ENCODE peak calls at places on chromosomes 6 and 20, in five cellular contexts. A is left ventricle myocardium inferior; S is upper lobe of left lung; N is adrenal gland; G is CD8-positive, alpha-beta T cell. D is an unnamed sample. For H3K27me3, the result is how much of the 10 kb centered on the place peaks cover.

GRCh38 chr6:3226422-3227362 is 761 bp downstream of the TUBB2B start:
- DNase-seq in A (no peak), G (no peak), N (no peak), S (peak), D (peak)

GRCh38 chr20:57061058-57061900 is 205.2 kb downstream of the BMP7 start:
- DNase-seq in N (no peak), G (no peak), A (no peak), S (no peak), D (no peak)

GRCh38 chr6:34459899-34460593 is 5.8 kb upstream of the PACSIN1 start:
- DNase-seq in G (peak), N (peak), A (no peak), S (no peak), D (no peak)

GRCh38 chr6:7819641-7820040 is 90.9 kb downstream of the TXNDC5 start:
- DNase-seq in S (no peak), G (no peak), A (no peak), N (no peak), D (no peak)

GRCh38 chr6:87756858-87757257 is 54.8 kb upstream of the AKIRIN2 start:
- DNase-seq in A (no peak), G (no peak), N (peak), S (no peak), D (peak)

GRCh38 chr6:11318835-11319813 is 86.7 kb upstream of the NEDD9 start:
- DNase-seq in G (no peak), A (no peak), S (no peak), N (no peak), D (no peak)

GRCh38 chr6:90144396-90144795 is 152.2 kb downstream of the BACH2 start:
- DNase-seq in A (no peak), N (no peak), G (no peak), S (no peak), D (no peak)

GRCh38 chr20:7868108-7868507 is 72.2 kb downstream of the HAO1 start:
- DNase-seq in A (no peak), S (no peak), G (no peak), N (no peak), D (no peak)

GRCh38 chr6:141105481-141105880 is 1027.2 kb upstream of the GJE1 start:
- DNase-seq in G (no peak), S (no peak), A (no peak), N (no peak), D (no peak)

GRCh38 chr6:148535976-148536375 is 193.3 kb downstream of the SASH1 start:
- DNase-seq in S (no peak), N (no peak), G (no peak), A (no peak), D (no peak)

GRCh38 chr6:105618247-105618646 is 215.4 kb upstream of the PREP start:
- DNase-seq in G (no peak), N (no peak), S (no peak), A (no peak), D (no peak)

GRCh38 chr6:148971027-148971927 is 224.4 kb downstream of the UST start:
- DNase-seq in N (no peak), S (no peak), A (no peak), G (no peak), D (no peak)

GRCh38 chr20:18079756-18080353 is 22.1 kb upstream of the OVOL2 start:
- DNase-seq in A (no peak), S (no peak), N (no peak), G (no peak), D (no peak)

GRCh38 chr20:2131366-2131765 is 29.7 kb downstream of the STK35 start:
- DNase-seq in A (no peak), N (peak), S (no peak), G (no peak), D (no peak)

GRCh38 chr6:118764766-118765165 is 113.4 kb upstream of the CEP85L start:
- DNase-seq in G (no peak), N (no peak), A (no peak), S (no peak), D (no peak)

GRCh38 chr20:63344616-63345327 is 16.4 kb downstream of the CHRNA4 start:
- DNase-seq in S (no peak), N (peak), G (no peak), A (peak), D (no peak)

DNA sequence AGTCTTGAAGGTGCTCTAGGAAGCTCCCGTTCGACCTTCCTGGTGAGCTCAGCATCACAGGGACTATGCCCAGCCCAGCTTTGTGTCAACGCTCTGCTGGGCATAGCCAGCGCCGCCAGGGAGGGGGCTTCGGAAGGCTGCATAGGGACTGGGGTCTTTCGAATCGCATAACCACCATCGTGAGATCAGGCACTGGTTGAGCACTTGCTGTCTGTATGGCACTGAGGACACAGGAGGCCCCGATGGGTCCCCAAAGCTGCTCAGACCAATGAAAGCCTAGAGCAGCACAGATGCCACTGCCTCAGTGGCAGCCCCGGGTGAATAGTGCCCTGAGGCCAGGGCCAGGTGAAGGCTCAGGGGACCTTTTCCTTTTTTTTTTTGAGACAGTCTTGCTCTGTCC is 96.7 kb downstream of the TAF4 start:
- DNase-seq in N (peak), S (no peak), A (no peak), G (no peak), D (no peak)
- TF ChIP-seq CTCF in N (no peak), S (no peak), A (no peak), G (no peak), D (no peak)

DNA sequence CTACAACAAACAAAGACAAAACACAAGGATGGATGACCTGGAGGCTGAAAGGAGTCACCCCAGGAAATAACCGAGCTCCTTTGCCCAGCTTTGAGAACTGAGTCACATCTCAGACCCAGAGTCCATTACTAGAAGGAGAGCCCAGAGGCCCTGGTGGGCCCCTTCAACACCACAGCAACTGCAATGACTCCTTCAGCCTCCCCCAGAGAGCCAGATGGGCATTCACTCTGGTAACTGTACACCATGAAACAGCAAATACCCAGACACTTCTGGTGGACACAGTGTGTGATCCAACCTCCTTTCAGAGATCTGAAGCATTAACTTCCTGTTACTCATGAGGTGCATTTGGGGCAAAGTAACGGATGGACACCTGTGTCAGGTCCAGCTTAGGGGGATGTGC is 22.6 kb downstream of the RAET1L start:
- DNase-seq in G (no peak), S (no peak), A (no peak), N (no peak), D (no peak)
- H3K27me3 ChIP-seq in G (under half), S (under half), A (half or more), N (under half), D (under half)

GRCh38 chr6:25006565-25007001 is 70.8 kb upstream of the RIPOR2 start:
- DNase-seq in S (no peak), G (no peak), N (peak), A (peak), D (peak)
- H3K4me3 ChIP-seq in S (no peak), G (peak), N (no peak), A (no peak), D (no peak)

DNA sequence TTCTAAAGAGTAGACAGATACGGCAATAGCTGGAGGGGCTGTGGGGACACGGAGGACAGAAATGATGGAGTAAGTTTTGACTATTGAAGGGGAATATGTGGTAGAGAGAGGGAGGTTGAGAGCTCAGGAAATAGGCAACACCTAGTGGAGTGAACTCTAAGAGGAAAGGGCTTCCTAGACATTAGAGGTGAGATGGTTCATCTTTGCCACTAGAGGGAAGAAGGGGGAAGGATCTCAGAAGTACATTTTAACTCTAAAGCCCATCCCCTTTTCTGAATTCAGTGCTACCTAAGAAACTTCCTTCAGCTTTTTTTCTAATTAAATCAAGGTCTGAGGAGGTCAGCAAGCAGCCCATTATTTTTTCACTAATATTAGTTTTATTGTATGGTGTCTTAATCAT is 689.4 kb upstream of the MAP3K7 start:
- DNase-seq in A (no peak), G (no peak), N (no peak), S (no peak), D (no peak)
- TF ChIP-seq CTCF in A (peak), G (no peak), N (no peak), S (no peak), D (no peak)

GRCh38 chr6:107543088-107543487 is 53.2 kb downstream of the SOBP start:
- DNase-seq in G (no peak), N (no peak), S (no peak), A (peak), D (no peak)
- H3K27me3 ChIP-seq in G (under half), N (under half), S (under half), A (under half), D (under half)

GRCh38 chr6:113512581-113512980 is 344.6 kb upstream of the MARCKS start:
- DNase-seq in N (no peak), S (no peak), A (no peak), G (no peak), D (no peak)
- H3K4me3 ChIP-seq in N (no peak), S (no peak), A (no peak), G (no peak), D (no peak)

DNA sequence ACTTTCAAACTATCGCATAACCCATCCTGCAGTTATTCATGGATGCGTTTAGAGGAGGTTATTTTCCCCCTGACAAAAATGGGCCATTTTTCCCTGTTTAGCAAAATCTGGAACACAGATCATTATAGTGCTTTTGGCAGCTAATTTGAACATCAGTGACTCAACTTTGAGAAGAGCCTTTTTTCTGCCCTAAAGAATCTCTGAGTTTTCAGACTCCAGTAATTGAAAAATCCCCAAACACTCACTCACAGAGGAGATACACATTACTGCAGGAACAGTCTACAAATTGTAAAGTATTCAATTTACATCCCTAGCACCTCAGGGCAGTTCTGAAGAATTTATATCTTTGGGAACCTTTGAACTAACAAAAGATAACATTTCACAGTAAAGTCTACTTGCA is 966.6 kb upstream of the SLC35B3 start:
- DNase-seq in S (no peak), G (no peak), N (no peak), A (no peak), D (no peak)
- TF ChIP-seq CTCF in S (no peak), G (no peak), N (no peak), A (no peak), D (no peak)

GRCh38 chr6:70666726-70667125 is 957 bp upstream of the SMAP1 start:
- DNase-seq in A (no peak), S (no peak), G (no peak), N (no peak), D (no peak)

GRCh38 chr6:70668499-70668812 is 773 bp downstream of the SMAP1 start:
- DNase-seq in G (no peak), A (no peak), S (no peak), N (no peak), D (no peak)

GRCh38 chr6:70667711-70668498 is at the start of gene SMAP1:
- DNase-seq in A (peak), N (peak), S (peak), G (peak), D (peak)

GRCh38 chr6:70667256-70667710 is 400 bp upstream of the SMAP1 start:
- DNase-seq in A (no peak), G (no peak), N (no peak), S (no peak), D (no peak)

GRCh38 chr6:70663881-70664466 is 3.7 kb upstream of the SMAP1 start:
- DNase-seq in N (no peak), G (no peak), A (no peak), S (no peak), D (no peak)
- H3K27me3 ChIP-seq in N (under half), G (under half), A (under half), S (under half), D (under half)

DNA sequence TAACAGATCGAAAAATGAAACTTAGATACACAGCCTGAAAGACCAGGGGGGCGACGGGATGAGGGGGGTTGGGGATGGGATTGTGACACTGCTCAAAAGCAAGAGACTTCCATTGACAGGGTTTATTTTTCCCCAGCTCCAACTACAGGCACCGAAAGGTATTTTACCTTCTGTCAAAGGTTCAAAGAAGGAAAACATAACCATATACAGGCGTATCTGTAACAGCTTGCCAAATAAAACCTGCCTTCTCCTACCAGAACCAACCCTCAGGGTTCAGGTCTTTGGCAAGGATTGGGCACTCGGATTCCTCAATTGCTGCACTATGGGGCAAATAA is 1.3 kb downstream of the EPHA7 start:
- DNase-seq in S (no peak), A (no peak), N (no peak), G (no peak), D (no peak)
- H3K4me3 ChIP-seq in S (no peak), A (peak), N (peak), G (peak), D (no peak)

DNA sequence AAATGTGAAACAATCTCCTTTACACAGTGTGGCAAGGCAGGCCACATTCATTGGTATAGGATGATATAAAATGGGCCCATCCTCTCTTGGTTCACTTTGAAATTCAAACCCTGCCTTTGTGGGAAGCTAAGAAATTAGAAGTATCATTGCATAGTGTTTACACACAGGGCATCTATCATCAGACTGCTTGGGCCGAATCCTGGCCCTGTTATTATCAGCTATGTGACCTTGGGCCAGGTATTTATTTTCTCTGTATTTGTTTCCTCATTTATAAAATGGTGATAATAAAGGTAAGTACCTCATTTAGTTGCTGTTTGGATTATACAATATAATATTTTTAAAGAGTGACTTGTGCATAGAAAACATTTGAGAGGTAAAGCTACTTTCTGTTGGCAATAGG is 45.5 kb downstream of the PTPRK start:
- DNase-seq in S (no peak), N (no peak), G (no peak), A (no peak), D (no peak)
- TF ChIP-seq CTCF in S (no peak), N (no peak), G (no peak), A (no peak), D (no peak)